ENCODE peak calls at places on chromosomes 7 and 10, in nine cellular contexts. Y, N, G, T, O, H, K, A and I are unnamed samples.

GRCh38 chr7:70539622-70540021 is 592.3 kb upstream of the GALNT17 start:
- DNase-seq in Y (no peak), N (no peak), G (no peak), T (no peak), O (no peak), H (no peak), K (no peak), A (no peak), I (no peak)

GRCh38 chr7:95011156-95011928 is 103.9 kb downstream of the PPP1R9A start:
- DNase-seq in Y (no peak), N (no peak), G (no peak), T (no peak), O (no peak), H (no peak), K (no peak), A (no peak), I (no peak)

GRCh38 chr7:118872568-118872967 is 648.1 kb downstream of the ANKRD7 start:
- DNase-seq in Y (no peak), N (no peak), G (no peak), T (no peak), O (no peak), H (no peak), K (no peak), A (no peak), I (no peak)

GRCh38 chr10:110717830-110718595 is 73.9 kb downstream of the RBM20 start:
- DNase-seq in Y (no peak), N (no peak), G (no peak), T (no peak), O (no peak), H (peak; percentile 75), K (peak; percentile 34), A (no peak), I (no peak)

GRCh38 chr7:139876622-139877283 is 47.7 kb downstream of the TBXAS1 start:
- DNase-seq in Y (no peak), N (no peak), G (no peak), T (no peak), O (no peak), H (no peak), K (no peak), A (no peak), I (no peak)

GRCh38 chr7:22154130-22154529 is 202.8 kb downstream of the RAPGEF5 start:
- DNase-seq in Y (no peak), N (no peak), G (no peak), T (no peak), O (no peak), H (no peak), K (peak; percentile 26), A (no peak), I (no peak)

GRCh38 chr10:79335094-79335469 is 12.2 kb upstream of the PPIF start:
- DNase-seq in Y (no peak), N (no peak), G (no peak), T (no peak), O (no peak), H (no peak), K (no peak), A (no peak), I (no peak)

GRCh38 chr7:55235115-55235514 is 130.0 kb upstream of the LANCL2 start:
- DNase-seq in Y (no peak), N (no peak), G (no peak), T (peak; percentile 55), O (no peak), H (no peak), K (no peak), A (no peak), I (no peak)

GRCh38 chr10:65548046-65548445 is 1377.8 kb upstream of the LRRTM3 start:
- DNase-seq in Y (no peak), N (no peak), G (no peak), T (no peak), O (no peak), H (no peak), K (no peak), A (no peak), I (no peak)

GRCh38 chr10:42980553-42981357 is 96.1 kb upstream of the RET start:
- DNase-seq in Y (no peak), N (no peak), G (no peak), T (no peak), O (peak; percentile 19), H (peak; percentile 60), K (no peak), A (no peak), I (no peak)

GRCh38 chr10:77165445-77166316 is 471.9 kb downstream of the KCNMA1 start:
- DNase-seq in Y (no peak), N (peak; percentile 62), G (peak; percentile 40), T (no peak), O (peak; percentile 38), H (peak; percentile 69), K (peak; percentile 54), A (no peak), I (peak; percentile 65)

GRCh38 chr10:18554479-18554878 is 96.9 kb downstream of the NSUN6 start:
- DNase-seq in Y (no peak), N (no peak), G (no peak), T (no peak), O (no peak), H (no peak), K (no peak), A (no peak), I (no peak)

GRCh38 chr7:45021604-45022296 is 21.7 kb downstream of the CCM2 start:
- DNase-seq in Y (no peak), N (no peak), G (no peak), T (no peak), O (no peak), H (no peak), K (no peak), A (no peak), I (no peak)

GRCh38 chr7:574661-575395 is 55.2 kb upstream of the PDGFA start:
- DNase-seq in Y (no peak), N (peak; percentile 17), G (no peak), T (no peak), O (no peak), H (no peak), K (no peak), A (no peak), I (no peak)

GRCh38 chr10:113058175-113058961 is 108.3 kb downstream of the TCF7L2 start:
- DNase-seq in Y (no peak), N (peak; percentile 46), G (no peak), T (no peak), O (no peak), H (peak; percentile 64), K (peak; percentile 44), A (no peak), I (no peak)

GRCh38 chr7:47294569-47295222 is 287.2 kb downstream of the TNS3 start:
- DNase-seq in Y (no peak), N (no peak), G (no peak), T (no peak), O (no peak), H (no peak), K (no peak), A (no peak), I (no peak)

GRCh38 chr7:28573059-28573553 is 160.8 kb downstream of the CREB5 start:
- DNase-seq in Y (no peak), N (peak; percentile 12), G (no peak), T (peak; percentile 13), O (peak; percentile 61), H (no peak), K (peak; percentile 65), A (no peak), I (peak; percentile 19)

GRCh38 chr10:114548662-114549061 is 109.4 kb downstream of the ABLIM1 start:
- DNase-seq in Y (no peak), N (peak; percentile 57), G (peak; percentile 80), T (no peak), O (peak; percentile 80), H (no peak), K (peak; percentile 68), A (no peak), I (peak; percentile 71)

GRCh38 chr7:116802144-116802747 is 60.1 kb upstream of the CAPZA2 start:
- DNase-seq in Y (no peak), N (no peak), G (no peak), T (no peak), O (no peak), H (no peak), K (no peak), A (no peak), I (no peak)

GRCh38 chr7:36604801-36605200 is 119.5 kb downstream of the AOAH start:
- DNase-seq in Y (no peak), N (no peak), G (no peak), T (no peak), O (no peak), H (no peak), K (no peak), A (no peak), I (no peak)

GRCh38 chr7:98203964-98204605 is 7.2 kb upstream of the BHLHA15 start:
- DNase-seq in Y (no peak), N (no peak), G (no peak), T (peak; percentile 77), O (no peak), H (no peak), K (no peak), A (no peak), I (no peak)
- H3K36me3 ChIP-seq in Y (peaks cover 46% of the 10 kb centered on the region), N (no peaks in the 10 kb centered on the region), G (no peaks in the 10 kb centered on the region), T (peaks cover 45% of the 10 kb centered on the region), O (peaks cover 59% of the 10 kb centered on the region), H (no peaks in the 10 kb centered on the region), K (peaks cover 3% of the 10 kb centered on the region), A (peaks cover 49% of the 10 kb centered on the region), I (no peaks in the 10 kb centered on the region)

DNA sequence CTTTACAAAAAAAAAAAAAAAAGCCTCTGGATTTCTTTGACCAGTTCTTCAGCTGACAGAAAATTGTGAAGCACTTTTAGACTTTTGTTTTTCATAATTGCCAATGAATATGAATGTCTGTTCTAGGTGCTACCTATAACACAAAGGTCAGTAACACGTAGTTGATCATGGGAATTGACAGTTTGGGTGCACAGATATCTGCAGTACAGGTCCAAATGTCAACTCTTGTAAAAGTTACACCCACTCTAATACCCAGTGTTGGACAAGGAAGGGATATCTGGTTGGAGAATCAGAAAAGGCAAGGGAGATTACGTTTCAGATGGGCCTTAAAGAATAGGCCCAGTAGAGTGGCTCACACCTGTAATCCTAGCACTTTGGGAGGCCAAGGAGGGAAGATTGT is 1.8 kb downstream of the REEP3 start:
- DNase-seq in Y (no peak), N (no peak), G (no peak), T (no peak), O (no peak), H (no peak), K (no peak), A (no peak), I (no peak)
- H3K4me1 ChIP-seq in Y (peaks cover 48% of the 10 kb centered on the region), N (peaks cover 22% of the 10 kb centered on the region), G (peaks cover 3% of the 10 kb centered on the region), T (peaks cover 28% of the 10 kb centered on the region), O (peaks cover 27% of the 10 kb centered on the region), H (no peaks in the 10 kb centered on the region), K (peaks cover 15% of the 10 kb centered on the region), A (peaks cover 61% of the 10 kb centered on the region), I (no peaks in the 10 kb centered on the region)

GRCh38 chr10:86827639-86828038 is 71.2 kb downstream of the BMPR1A start:
- DNase-seq in Y (no peak), N (no peak), G (no peak), T (no peak), O (no peak), H (no peak), K (no peak), A (no peak), I (no peak)
- TF ChIP-seq EP300 in Y (no peak), N (no peak), G (no peak), T (no peak), O (no peak), H (no peak), K (no peak), A (no peak), I (no peak)

DNA sequence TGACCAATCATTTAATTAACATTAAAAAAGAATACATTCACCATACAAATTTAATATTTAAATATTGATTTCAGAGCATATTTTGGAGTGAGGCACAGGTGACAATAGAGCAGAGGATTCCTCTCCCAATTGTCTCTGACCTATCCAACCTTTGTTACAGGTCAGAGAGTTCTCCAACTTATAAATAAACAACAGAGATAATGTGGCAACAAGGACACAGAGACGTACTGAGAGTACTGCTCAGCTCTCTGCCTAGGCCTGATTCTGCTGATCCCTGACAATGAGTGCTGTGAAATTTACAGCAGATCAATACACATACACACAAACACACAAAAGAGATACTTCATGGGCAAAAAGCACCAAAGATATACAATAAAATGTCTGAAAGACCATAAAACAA is 18.3 kb upstream of the AGAP5 start:
- DNase-seq in Y (no peak), N (no peak), G (no peak), T (no peak), O (no peak), H (no peak), K (no peak), A (no peak), I (no peak)
- H3K36me3 ChIP-seq in Y (peaks cover 73% of the 10 kb centered on the region), N (no peaks in the 10 kb centered on the region), G (no peaks in the 10 kb centered on the region), T (peaks cover 58% of the 10 kb centered on the region), O (peaks cover 79% of the 10 kb centered on the region), H (peaks cover 4% of the 10 kb centered on the region), K (peaks cover 48% of the 10 kb centered on the region), A (peaks cover 60% of the 10 kb centered on the region), I (no peaks in the 10 kb centered on the region)